ENCODE peak calls at places on chromosomes 1 and 21, in four cellular contexts. K is fibroblast of lung, Q is IMR-90, V is mesendoderm. Y is an unnamed sample.

GRCh38 chr1:16181887-16182719 is 26.2 kb upstream of the EPHA2 start:
- DNase-seq in K (peak), Q (peak), V (peak), Y (peak)

GRCh38 chr1:238752332-238752731 is 634.0 kb upstream of the CHRM3 start:
- DNase-seq in K (peak), Q (no peak), V (no peak), Y (no peak)

GRCh38 chr1:219837274-219837993 is 90.9 kb downstream of the SLC30A10 start:
- DNase-seq in K (peak), Q (peak), V (peak), Y (peak)

GRCh38 chr1:46724991-46725735 is 6.2 kb upstream of the EFCAB14 start:
- DNase-seq in K (peak), Q (peak), V (peak), Y (peak)

GRCh38 chr1:75588779-75589475 is 22.0 kb downstream of the SLC44A5 start:
- DNase-seq in K (no peak), Q (no peak), V (no peak), Y (no peak)

GRCh38 chr1:51623025-51623424 is 6.1 kb downstream of the OSBPL9 start:
- DNase-seq in K (no peak), Q (no peak), V (peak), Y (no peak)

GRCh38 chr1:175887981-175888428 is 144.6 kb upstream of the TNR start:
- DNase-seq in K (peak), Q (peak), V (peak), Y (peak)

GRCh38 chr21:38659936-38660332 is 145.8 kb upstream of the ETS2 start:
- DNase-seq in K (no peak), Q (no peak), V (no peak), Y (no peak)

GRCh38 chr1:61058477-61059245 is 23.7 kb upstream of the NFIA start:
- DNase-seq in K (no peak), Q (peak), V (no peak), Y (no peak)

GRCh38 chr1:6157528-6158174 is 22.5 kb downstream of the CHD5 start:
- DNase-seq in K (peak), Q (peak), V (peak), Y (peak)

GRCh38 chr1:117003253-117003875 is 1.8 kb downstream of the CD101 start:
- DNase-seq in K (no peak), Q (no peak), V (peak), Y (no peak)

GRCh38 chr1:36306210-36306901 is at the start of gene SH3D21:
- DNase-seq in K (no peak), Q (no peak), V (peak), Y (peak)

GRCh38 chr21:26888256-26888655 is 43.0 kb upstream of the ADAMTS1 start:
- DNase-seq in K (peak), Q (no peak), V (no peak), Y (no peak)

GRCh38 chr1:154256666-154257065 is 15.8 kb upstream of the HAX1 start:
- DNase-seq in K (no peak), Q (no peak), V (no peak), Y (no peak)

GRCh38 chr1:55938376-55938850 is 641.0 kb downstream of the PLPP3 start:
- DNase-seq in K (no peak), Q (no peak), V (no peak), Y (no peak)

GRCh38 chr1:234862944-234863515 is 253.1 kb upstream of the IRF2BP2 start:
- DNase-seq in K (peak), Q (peak), V (no peak), Y (peak)

GRCh38 chr1:17225140-17225539 is 20.2 kb downstream of the PADI1 start:
- DNase-seq in K (no peak), Q (no peak), V (no peak), Y (no peak)

GRCh38 chr1:20250346-20250989 is 40.2 kb upstream of the VWA5B1 start:
- DNase-seq in K (no peak), Q (peak), V (no peak), Y (peak)

GRCh38 chr21:31273278-31273677 is 70.8 kb downstream of the TIAM1 start:
- DNase-seq in K (peak), Q (no peak), V (no peak), Y (no peak)

GRCh38 chr1:213201380-213202155 is 150.5 kb downstream of the RPS6KC1 start:
- DNase-seq in K (no peak), Q (peak), V (no peak), Y (no peak)

GRCh38 chr1:157306896-157307295 is 168.7 kb upstream of the ETV3 start:
- DNase-seq in K (no peak), Q (no peak), V (no peak), Y (no peak)

GRCh38 chr1:206466840-206467649 is 3.2 kb upstream of the IKBKE start:
- DNase-seq in K (no peak), Q (no peak), V (no peak), Y (no peak)

GRCh38 chr1:15167386-15167785 is 13.8 kb downstream of the TMEM51 start:
- DNase-seq in K (peak), Q (peak), V (no peak), Y (no peak)

GRCh38 chr21:39141502-39141901 is 41.7 kb downstream of the PSMG1 start:
- DNase-seq in K (peak), Q (peak), V (no peak), Y (peak)

GRCh38 chr1:25861316-25862286 is 2.3 kb upstream of the AUNIP start:
- DNase-seq in K (no peak), Q (no peak), V (peak), Y (peak)

GRCh38 chr1:70509996-70510876 is 99.2 kb downstream of the CTH start:
- DNase-seq in K (peak), Q (peak), V (peak), Y (no peak)

GRCh38 chr1:4700801-4701200 is 46.4 kb downstream of the AJAP1 start:
- DNase-seq in K (no peak), Q (no peak), V (no peak), Y (no peak)

GRCh38 chr1:61000327-61000726 is 82.0 kb upstream of the NFIA start:
- DNase-seq in K (no peak), Q (no peak), V (no peak), Y (no peak)

GRCh38 chr1:205216588-205216987 is 5.1 kb upstream of the DSTYK start:
- DNase-seq in K (no peak), Q (no peak), V (no peak), Y (no peak)

GRCh38 chr1:178267646-178268094 is 173.8 kb downstream of the RASAL2 start:
- DNase-seq in K (peak), Q (peak), V (peak), Y (no peak)

DNA sequence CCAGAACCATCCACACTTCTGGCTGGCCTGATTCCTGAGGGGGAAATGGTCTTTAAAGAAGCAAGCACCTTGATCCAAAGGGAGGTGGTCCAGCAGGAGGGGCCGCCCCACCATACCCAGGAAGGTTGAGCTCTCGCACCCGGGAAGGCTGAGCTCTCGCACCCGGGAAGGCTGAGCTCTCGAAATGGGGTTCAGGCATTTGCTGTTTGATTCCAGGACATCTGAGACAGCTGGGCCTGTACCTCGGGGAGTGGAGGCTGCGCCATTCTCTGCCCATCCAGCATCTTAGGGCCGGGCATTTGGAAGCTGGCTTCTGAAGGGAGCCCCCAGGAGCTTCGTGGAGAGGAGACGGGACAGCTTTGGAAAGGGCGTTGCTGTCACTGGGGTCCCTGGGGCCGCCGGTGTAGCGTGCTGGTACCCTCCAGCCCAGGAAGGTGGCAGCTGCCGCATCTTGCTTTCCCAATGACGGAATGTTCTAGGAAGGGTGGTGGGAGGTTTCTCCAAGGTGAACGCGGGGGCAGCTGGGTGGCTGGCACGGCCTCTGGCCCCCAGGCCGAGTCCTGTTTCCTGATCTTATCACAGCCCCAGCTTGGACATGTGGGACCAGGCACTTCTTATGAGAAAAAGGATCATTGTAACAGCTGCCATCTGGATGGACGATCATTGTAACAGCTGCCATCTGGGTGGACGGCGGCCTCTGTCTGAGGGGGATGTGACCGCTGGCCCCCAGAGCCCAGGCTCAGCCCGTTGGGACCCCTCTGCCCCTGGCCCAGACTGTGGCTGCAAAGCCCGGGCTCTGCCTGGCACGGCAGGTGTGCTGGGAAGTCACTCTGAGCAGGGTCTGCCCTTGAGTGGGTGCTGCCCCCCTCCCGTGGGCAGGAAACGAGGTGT is 61.6 kb downstream of the COL18A1 start:
- DNase-seq in K (no peak), Q (no peak), V (no peak), Y (no peak)
- H3K9ac ChIP-seq in K (no peak), Q (no peak), V (no peak), Y (no peak)

GRCh38 chr1:108154323-108154722 is 45.8 kb downstream of the SLC25A24 start:
- DNase-seq in K (peak), Q (peak), V (no peak), Y (no peak)

GRCh38 chr1:108158893-108159292 is 41.2 kb downstream of the SLC25A24 start:
- DNase-seq in K (no peak), Q (no peak), V (no peak), Y (no peak)
- H3K27ac ChIP-seq in K (no peak), Q (no peak), V (no peak), Y (no peak)

GRCh38 chr1:53284224-53285020 is 43.4 kb downstream of the LRP8 start:
- DNase-seq in K (no peak), Q (no peak), V (no peak), Y (no peak)
- H3K4me3 ChIP-seq in K (no peak), Q (no peak), V (no peak), Y (no peak)

GRCh38 chr1:65429806-65430205 is 9.3 kb downstream of the LEPR start:
- DNase-seq in K (peak), Q (peak), V (no peak), Y (no peak)
- H3K9ac ChIP-seq in K (no peak), Q (peak), V (no peak), Y (no peak)

DNA sequence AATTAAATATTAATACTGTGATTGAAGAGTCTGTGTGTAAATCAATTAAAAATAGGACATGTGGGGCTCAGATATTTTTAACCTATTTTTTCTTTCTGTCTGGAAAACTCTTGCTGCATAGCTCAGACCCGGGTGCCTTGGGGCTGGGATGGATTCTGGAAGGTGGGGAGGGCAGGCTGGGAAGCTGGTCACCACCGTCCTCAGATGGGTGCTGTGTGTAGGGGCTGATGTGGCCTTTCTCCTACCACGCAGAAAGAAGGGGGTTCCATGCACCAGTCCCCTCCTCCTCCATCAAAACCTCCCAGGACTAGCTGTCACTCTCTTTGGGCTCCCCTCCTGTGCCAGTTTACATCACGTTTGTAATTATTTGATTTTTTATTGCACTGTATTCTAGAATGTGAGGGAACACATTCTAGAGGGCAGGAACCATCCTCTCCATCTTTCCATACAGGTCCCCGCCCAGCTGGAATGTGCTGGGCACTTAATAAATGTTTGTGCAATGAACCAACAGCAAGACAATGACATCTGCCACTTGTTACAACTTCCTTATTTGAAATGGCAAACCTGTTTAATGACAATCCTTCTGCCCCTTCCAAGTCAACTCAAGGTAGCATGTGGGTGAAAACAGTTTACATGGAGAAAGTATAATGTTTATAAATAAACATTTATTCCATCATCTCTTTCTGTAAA is 104.3 kb downstream of the EDEM3 start:
- DNase-seq in K (no peak), Q (no peak), V (no peak), Y (no peak)
- H3K27ac ChIP-seq in K (no peak), Q (no peak), V (no peak), Y (no peak)

DNA sequence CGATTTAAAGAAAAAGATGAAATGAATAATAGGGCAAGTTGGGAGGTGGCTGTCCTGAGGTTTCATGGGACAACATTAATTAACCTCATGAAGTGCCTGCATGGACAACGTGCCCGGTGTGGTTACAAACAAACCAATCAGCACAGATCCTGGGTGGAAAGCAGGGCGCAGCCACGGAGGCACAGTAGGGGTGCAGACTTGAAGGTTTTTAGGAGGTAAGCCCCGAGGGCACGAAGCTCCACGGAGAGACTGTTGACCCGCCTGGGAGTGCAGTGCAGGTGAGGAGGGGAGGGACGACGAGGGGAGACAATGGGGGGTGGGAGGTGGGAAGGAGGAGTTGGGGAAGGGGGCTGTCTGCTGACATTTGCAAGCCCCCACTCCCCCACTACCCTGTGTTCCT is 2.3 kb upstream of the RIPK4 start:
- DNase-seq in K (no peak), Q (no peak), V (no peak), Y (no peak)
- H3K4me3 ChIP-seq in K (peak), Q (peak), V (no peak), Y (peak)

GRCh38 chr1:9200441-9200840 is 34.1 kb upstream of the H6PD start:
- DNase-seq in K (no peak), Q (peak), V (no peak), Y (no peak)
- H3K9ac ChIP-seq in K (no peak), Q (no peak), V (no peak), Y (no peak)

Y was measured in colonic mucosa.